ENCODE peak calls at places on chromosomes 3 and 15, in ten cellular contexts. M, Q, R, J, S, H, K, N, A and C are unnamed samples.

GRCh38 chr3:123702720-123703119 is 117.9 kb upstream of the HACD2 start:
- DNase-seq in M (no peak), Q (no peak), R (no peak), J (no peak), S (no peak), H (no peak), K (no peak), N (no peak), A (no peak), C (no peak)

GRCh38 chr3:37580237-37580636 is 281.4 kb upstream of the CTDSPL start:
- DNase-seq in M (no peak), Q (no peak), R (no peak), J (no peak), S (no peak), H (no peak), K (no peak), N (no peak), A (peak; percentile 61), C (no peak)

GRCh38 chr3:154749514-154749913 is 319.5 kb upstream of the GPR149 start:
- DNase-seq in M (no peak), Q (no peak), R (no peak), J (no peak), S (no peak), H (no peak), K (no peak), N (no peak), A (no peak), C (no peak)

GRCh38 chr15:69626095-69627066 is 173.8 kb downstream of the RPLP1 start:
- DNase-seq in M (no peak), Q (no peak), R (no peak), J (no peak), S (no peak), H (no peak), K (no peak), N (no peak), A (no peak), C (no peak)

GRCh38 chr15:49883121-49883520 is 235.9 kb downstream of the ATP8B4 start:
- DNase-seq in M (no peak), Q (no peak), R (no peak), J (no peak), S (no peak), H (no peak), K (no peak), N (no peak), A (no peak), C (no peak)

GRCh38 chr15:43185161-43186002 is at the start of gene CCNDBP1:
- DNase-seq in M (peak; percentile 86), Q (peak; percentile 98), R (peak; percentile 70), J (peak; percentile 94), S (peak; percentile 96), H (peak; percentile 99), K (peak; percentile 90), N (peak; percentile 90), A (peak; percentile 97), C (peak; percentile 76)

GRCh38 chr15:58213587-58214360 is 75.6 kb downstream of the AQP9 start:
- DNase-seq in M (no peak), Q (peak; percentile 62), R (no peak), J (no peak), S (no peak), H (no peak), K (no peak), N (no peak), A (no peak), C (no peak)

GRCh38 chr3:66098436-66098835 is 59.7 kb upstream of the MAGI1 start:
- DNase-seq in M (no peak), Q (peak; percentile 68), R (no peak), J (no peak), S (no peak), H (no peak), K (no peak), N (no peak), A (no peak), C (no peak)

GRCh38 chr3:154398084-154398967 is 31.7 kb downstream of the GPR149 start:
- DNase-seq in M (no peak), Q (no peak), R (no peak), J (no peak), S (no peak), H (no peak), K (no peak), N (no peak), A (no peak), C (no peak)

GRCh38 chr3:29324180-29324651 is 43.3 kb downstream of the RBMS3 start:
- DNase-seq in M (no peak), Q (peak; percentile 48), R (peak; percentile 98), J (no peak), S (no peak), H (peak; percentile 63), K (peak; percentile 63), N (no peak), A (peak; percentile 69), C (peak; percentile 16)